ENCODE peak calls at places on chromosomes 5 and 9, in nine cellular contexts. One of them, this sample, is unnamed.

GRCh38 chr5:58499951-58500350 is 8.7 kb downstream of the GAPT start:
- DNase-seq in pancreas: no peak
- DNase-seq in bronchial epithelial cell: no peak
- DNase-seq in chondrocyte: no peak
- DNase-seq in tibial artery: no peak
- DNase-seq in sigmoid colon: no peak
- DNase-seq in LNCaP clone FGC: no peak
- DNase-seq in brain microvascular endothelial cell: no peak
- DNase-seq in neural crest cell: no peak
- DNase-seq in this sample: no peak

GRCh38 chr5:115460476-115460875 is 84.1 kb downstream of the FEM1C start:
- DNase-seq in pancreas: no peak
- DNase-seq in bronchial epithelial cell: peak
- DNase-seq in chondrocyte: no peak
- DNase-seq in tibial artery: no peak
- DNase-seq in sigmoid colon: no peak
- DNase-seq in LNCaP clone FGC: peak
- DNase-seq in brain microvascular endothelial cell: peak
- DNase-seq in neural crest cell: no peak
- DNase-seq in this sample: no peak

GRCh38 chr5:14062178-14062577 is 81.0 kb upstream of the TRIO start:
- DNase-seq in pancreas: no peak
- DNase-seq in bronchial epithelial cell: no peak
- DNase-seq in chondrocyte: no peak
- DNase-seq in tibial artery: no peak
- DNase-seq in sigmoid colon: no peak
- DNase-seq in LNCaP clone FGC: no peak
- DNase-seq in brain microvascular endothelial cell: no peak
- DNase-seq in neural crest cell: no peak
- DNase-seq in this sample: no peak

GRCh38 chr9:35996358-35996970 is 38.5 kb upstream of the OR2S2 start:
- DNase-seq in pancreas: no peak
- DNase-seq in bronchial epithelial cell: peak
- DNase-seq in chondrocyte: no peak
- DNase-seq in tibial artery: no peak
- DNase-seq in sigmoid colon: no peak
- DNase-seq in LNCaP clone FGC: no peak
- DNase-seq in brain microvascular endothelial cell: peak
- DNase-seq in neural crest cell: no peak
- DNase-seq in this sample: no peak

GRCh38 chr5:160293901-160294561 is 18.3 kb downstream of the CCNJL start:
- DNase-seq in pancreas: no peak
- DNase-seq in bronchial epithelial cell: peak
- DNase-seq in chondrocyte: no peak
- DNase-seq in tibial artery: no peak
- DNase-seq in sigmoid colon: no peak
- DNase-seq in LNCaP clone FGC: no peak
- DNase-seq in brain microvascular endothelial cell: no peak
- DNase-seq in neural crest cell: no peak
- DNase-seq in this sample: no peak

GRCh38 chr5:16617272-16617973 is 626 bp upstream of the RETREG1 start:
- DNase-seq in pancreas: no peak
- DNase-seq in bronchial epithelial cell: no peak
- DNase-seq in chondrocyte: no peak
- DNase-seq in tibial artery: no peak
- DNase-seq in sigmoid colon: no peak
- DNase-seq in LNCaP clone FGC: no peak
- DNase-seq in brain microvascular endothelial cell: no peak
- DNase-seq in neural crest cell: no peak
- DNase-seq in this sample: no peak

GRCh38 chr9:16125637-16126036 is 572.8 kb downstream of the CCDC171 start:
- DNase-seq in pancreas: no peak
- DNase-seq in bronchial epithelial cell: no peak
- DNase-seq in chondrocyte: no peak
- DNase-seq in tibial artery: no peak
- DNase-seq in sigmoid colon: no peak
- DNase-seq in LNCaP clone FGC: no peak
- DNase-seq in brain microvascular endothelial cell: no peak
- DNase-seq in neural crest cell: no peak
- DNase-seq in this sample: no peak

GRCh38 chr9:113910036-113910639 is 34.0 kb downstream of the ZNF618 start:
- DNase-seq in pancreas: peak
- DNase-seq in bronchial epithelial cell: no peak
- DNase-seq in chondrocyte: no peak
- DNase-seq in tibial artery: no peak
- DNase-seq in sigmoid colon: no peak
- DNase-seq in LNCaP clone FGC: peak
- DNase-seq in brain microvascular endothelial cell: no peak
- DNase-seq in neural crest cell: no peak
- DNase-seq in this sample: no peak

GRCh38 chr9:95092321-95093072 is 225.0 kb downstream of the FANCC start:
- DNase-seq in pancreas: peak
- DNase-seq in bronchial epithelial cell: peak
- DNase-seq in chondrocyte: no peak
- DNase-seq in tibial artery: peak
- DNase-seq in sigmoid colon: peak
- DNase-seq in LNCaP clone FGC: no peak
- DNase-seq in brain microvascular endothelial cell: peak
- DNase-seq in neural crest cell: no peak
- DNase-seq in this sample: no peak

GRCh38 chr9:126154869-126155268 is 171.8 kb upstream of the MVB12B start:
- DNase-seq in pancreas: no peak
- DNase-seq in bronchial epithelial cell: no peak
- DNase-seq in chondrocyte: peak
- DNase-seq in tibial artery: no peak
- DNase-seq in sigmoid colon: no peak
- DNase-seq in LNCaP clone FGC: no peak
- DNase-seq in brain microvascular endothelial cell: no peak
- DNase-seq in neural crest cell: no peak
- DNase-seq in this sample: no peak

GRCh38 chr9:104725014-104725413 is 22.5 kb upstream of the NIPSNAP3A start:
- DNase-seq in pancreas: no peak
- DNase-seq in bronchial epithelial cell: no peak
- DNase-seq in chondrocyte: no peak
- DNase-seq in tibial artery: no peak
- DNase-seq in sigmoid colon: no peak
- DNase-seq in LNCaP clone FGC: no peak
- DNase-seq in brain microvascular endothelial cell: no peak
- DNase-seq in neural crest cell: no peak
- DNase-seq in this sample: no peak

GRCh38 chr5:180799194-180799593 is 3.4 kb downstream of the MGAT1 start:
- DNase-seq in pancreas: no peak
- DNase-seq in bronchial epithelial cell: no peak
- DNase-seq in chondrocyte: no peak
- DNase-seq in tibial artery: peak
- DNase-seq in sigmoid colon: peak
- DNase-seq in LNCaP clone FGC: no peak
- DNase-seq in brain microvascular endothelial cell: no peak
- DNase-seq in neural crest cell: no peak
- DNase-seq in this sample: peak

GRCh38 chr5:130912088-130912487 is 253.0 kb downstream of the HINT1 start:
- DNase-seq in pancreas: no peak
- DNase-seq in bronchial epithelial cell: peak
- DNase-seq in chondrocyte: no peak
- DNase-seq in tibial artery: no peak
- DNase-seq in sigmoid colon: no peak
- DNase-seq in LNCaP clone FGC: peak
- DNase-seq in brain microvascular endothelial cell: no peak
- DNase-seq in neural crest cell: no peak
- DNase-seq in this sample: no peak

GRCh38 chr5:13316191-13316590 is 628.3 kb downstream of the DNAH5 start:
- DNase-seq in pancreas: no peak
- DNase-seq in bronchial epithelial cell: no peak
- DNase-seq in chondrocyte: no peak
- DNase-seq in tibial artery: no peak
- DNase-seq in sigmoid colon: no peak
- DNase-seq in LNCaP clone FGC: no peak
- DNase-seq in brain microvascular endothelial cell: no peak
- DNase-seq in neural crest cell: no peak
- DNase-seq in this sample: no peak

GRCh38 chr9:112866662-112867274 is 23.9 kb downstream of the SLC46A2 start:
- DNase-seq in pancreas: no peak
- DNase-seq in bronchial epithelial cell: peak
- DNase-seq in chondrocyte: no peak
- DNase-seq in tibial artery: peak
- DNase-seq in sigmoid colon: no peak
- DNase-seq in LNCaP clone FGC: no peak
- DNase-seq in brain microvascular endothelial cell: no peak
- DNase-seq in neural crest cell: no peak
- DNase-seq in this sample: no peak

GRCh38 chr9:21833090-21833801 is 30.8 kb downstream of the MTAP start:
- DNase-seq in pancreas: no peak
- DNase-seq in bronchial epithelial cell: peak
- DNase-seq in chondrocyte: no peak
- DNase-seq in tibial artery: no peak
- DNase-seq in sigmoid colon: no peak
- DNase-seq in LNCaP clone FGC: no peak
- DNase-seq in brain microvascular endothelial cell: no peak
- DNase-seq in neural crest cell: no peak
- DNase-seq in this sample: no peak

DNA sequence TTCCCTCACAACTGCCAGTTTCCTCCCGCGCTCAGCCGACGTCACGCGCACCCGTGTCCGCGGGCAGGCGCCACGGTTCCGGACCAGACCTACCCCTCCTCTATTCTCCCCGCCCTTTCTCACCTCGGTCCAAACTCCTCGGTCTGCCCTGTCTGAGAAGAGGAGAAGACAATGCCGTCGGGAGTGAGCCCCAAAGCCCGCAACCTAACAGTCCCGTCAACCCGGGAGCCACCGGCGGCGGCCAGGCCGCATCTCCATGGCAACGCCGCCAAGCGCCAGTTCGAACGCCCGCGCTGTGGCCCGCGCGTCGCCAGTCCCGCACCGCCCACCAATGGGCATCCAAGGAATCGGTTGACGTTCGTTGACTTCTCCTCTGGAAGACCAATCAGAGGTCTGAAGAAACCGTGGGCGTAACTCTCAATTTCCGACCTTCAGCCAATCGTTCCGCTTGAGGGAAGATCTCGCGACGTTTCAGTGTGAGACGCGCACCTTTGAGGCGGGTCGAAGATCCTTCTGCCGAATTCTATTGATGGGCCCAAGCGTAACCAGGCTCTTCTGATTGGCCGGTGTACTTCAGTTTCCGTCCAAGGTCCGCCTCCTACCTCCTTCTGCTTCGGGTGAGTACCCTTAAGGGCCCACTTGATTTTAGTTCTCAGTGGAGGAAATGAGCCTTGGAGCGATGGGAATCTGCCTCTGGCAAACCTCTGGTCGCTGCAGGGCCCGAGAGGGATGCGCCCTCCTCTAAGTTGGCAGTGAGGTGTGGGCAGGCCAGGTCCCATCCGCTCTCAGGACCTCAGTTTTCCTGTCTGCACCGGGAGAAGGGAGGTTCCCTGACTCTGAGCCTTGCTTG is at the start of the genes KIF24 and NUDT2:
- DNase-seq in pancreas: peak
- DNase-seq in bronchial epithelial cell: peak
- DNase-seq in chondrocyte: peak
- DNase-seq in tibial artery: peak
- DNase-seq in sigmoid colon: peak
- DNase-seq in LNCaP clone FGC: peak
- DNase-seq in brain microvascular endothelial cell: peak
- DNase-seq in neural crest cell: peak
- DNase-seq in this sample: peak
- TF ChIP-seq CTCF in pancreas: no peak
- TF ChIP-seq CTCF in bronchial epithelial cell: no peak
- TF ChIP-seq CTCF in chondrocyte: peak
- TF ChIP-seq CTCF in tibial artery: no peak
- TF ChIP-seq CTCF in sigmoid colon: no peak
- TF ChIP-seq CTCF in LNCaP clone FGC: no peak
- TF ChIP-seq CTCF in brain microvascular endothelial cell: no peak
- TF ChIP-seq CTCF in neural crest cell: no peak
- TF ChIP-seq CTCF in this sample: no peak

GRCh38 chr5:30436718-30437117 is 756.8 kb upstream of the CDH6 start:
- DNase-seq in pancreas: no peak
- DNase-seq in bronchial epithelial cell: no peak
- DNase-seq in chondrocyte: no peak
- DNase-seq in tibial artery: no peak
- DNase-seq in sigmoid colon: no peak
- DNase-seq in LNCaP clone FGC: no peak
- DNase-seq in brain microvascular endothelial cell: no peak
- DNase-seq in neural crest cell: no peak
- DNase-seq in this sample: no peak

GRCh38 chr5:30438785-30439184 is 754.7 kb upstream of the CDH6 start:
- DNase-seq in pancreas: no peak
- DNase-seq in bronchial epithelial cell: no peak
- DNase-seq in chondrocyte: no peak
- DNase-seq in tibial artery: no peak
- DNase-seq in sigmoid colon: no peak
- DNase-seq in LNCaP clone FGC: no peak
- DNase-seq in brain microvascular endothelial cell: no peak
- DNase-seq in neural crest cell: no peak
- DNase-seq in this sample: no peak
- TF ChIP-seq CTCF in pancreas: no peak
- TF ChIP-seq CTCF in bronchial epithelial cell: no peak
- TF ChIP-seq CTCF in chondrocyte: no peak
- TF ChIP-seq CTCF in tibial artery: no peak
- TF ChIP-seq CTCF in sigmoid colon: no peak
- TF ChIP-seq CTCF in LNCaP clone FGC: peak
- TF ChIP-seq CTCF in brain microvascular endothelial cell: no peak
- TF ChIP-seq CTCF in neural crest cell: no peak
- TF ChIP-seq CTCF in this sample: no peak

GRCh38 chr5:19920761-19921160 is 67.2 kb downstream of the CDH18 start:
- DNase-seq in pancreas: no peak
- DNase-seq in bronchial epithelial cell: peak
- DNase-seq in chondrocyte: no peak
- DNase-seq in tibial artery: no peak
- DNase-seq in sigmoid colon: no peak
- DNase-seq in LNCaP clone FGC: no peak
- DNase-seq in brain microvascular endothelial cell: no peak
- DNase-seq in neural crest cell: no peak
- DNase-seq in this sample: no peak
- TF ChIP-seq CTCF in pancreas: no peak
- TF ChIP-seq CTCF in bronchial epithelial cell: no peak
- TF ChIP-seq CTCF in chondrocyte: no peak
- TF ChIP-seq CTCF in tibial artery: no peak
- TF ChIP-seq CTCF in sigmoid colon: no peak
- TF ChIP-seq CTCF in LNCaP clone FGC: no peak
- TF ChIP-seq CTCF in brain microvascular endothelial cell: no peak
- TF ChIP-seq CTCF in neural crest cell: no peak
- TF ChIP-seq CTCF in this sample: no peak

DNA sequence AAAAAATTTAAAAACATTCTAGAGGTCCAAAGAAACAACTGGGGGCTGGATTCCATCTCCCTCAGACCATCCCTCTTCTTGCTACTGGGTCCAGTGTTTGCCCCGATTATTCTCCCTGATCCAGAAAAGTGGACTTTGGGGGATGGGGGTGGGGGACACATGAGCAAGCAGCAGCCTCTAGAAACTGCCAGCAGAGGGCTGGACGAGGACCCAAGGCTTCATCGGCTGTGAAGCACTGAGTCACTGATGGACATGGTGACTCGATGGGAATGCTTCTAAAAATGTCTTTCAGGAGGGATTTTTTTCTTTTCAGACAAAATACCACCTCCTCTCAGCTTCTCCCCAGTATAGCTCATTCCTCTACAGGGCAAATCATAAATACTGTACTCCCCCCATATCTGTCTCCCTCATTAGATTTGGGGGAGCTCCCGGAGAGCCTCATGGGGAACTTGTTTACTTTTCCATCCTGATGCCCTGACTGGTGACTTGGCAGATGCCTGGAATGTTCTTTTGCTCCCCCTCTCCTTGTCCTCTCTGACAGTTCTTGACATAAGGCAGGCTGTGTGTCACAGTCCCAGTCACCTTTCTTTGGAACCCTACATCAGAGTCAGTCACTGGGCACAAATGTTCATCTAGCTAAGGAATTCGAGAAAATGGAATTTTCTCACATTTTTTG is 67.2 kb upstream of the STC2 start:
- DNase-seq in pancreas: no peak
- DNase-seq in bronchial epithelial cell: peak
- DNase-seq in chondrocyte: no peak
- DNase-seq in tibial artery: no peak
- DNase-seq in sigmoid colon: peak
- DNase-seq in LNCaP clone FGC: no peak
- DNase-seq in brain microvascular endothelial cell: peak
- DNase-seq in neural crest cell: no peak
- DNase-seq in this sample: peak
- TF ChIP-seq CTCF in pancreas: no peak
- TF ChIP-seq CTCF in bronchial epithelial cell: no peak
- TF ChIP-seq CTCF in chondrocyte: peak
- TF ChIP-seq CTCF in tibial artery: no peak
- TF ChIP-seq CTCF in sigmoid colon: no peak
- TF ChIP-seq CTCF in LNCaP clone FGC: no peak
- TF ChIP-seq CTCF in brain microvascular endothelial cell: peak
- TF ChIP-seq CTCF in neural crest cell: no peak
- TF ChIP-seq CTCF in this sample: no peak

This sample was measured in lower leg skin.